ENCODE peak calls at places on chromosomes 11 and 22, in four cellular contexts. I, Y, J and V are unnamed samples.

GRCh38 chr11:15236514-15236913 is 121.8 kb downstream of the INSC start:
- DNase-seq in I (no peak), Y (no peak), J (peak), V (no peak)

GRCh38 chr11:14015711-14016110 is 53.2 kb downstream of the SPON1 start:
- DNase-seq in I (peak), Y (peak), J (peak), V (peak)

GRCh38 chr11:13160745-13161144 is 116.8 kb upstream of the BMAL1 start:
- DNase-seq in I (no peak), Y (no peak), J (no peak), V (no peak)

GRCh38 chr22:26610983-26611382 is 6.8 kb downstream of the CRYBB1 start:
- DNase-seq in I (peak), Y (no peak), J (no peak), V (no peak)

GRCh38 chr11:106842134-106842533 is 176.1 kb downstream of the GUCY1A2 start:
- DNase-seq in I (no peak), Y (no peak), J (peak), V (no peak)

GRCh38 chr22:24186352-24186740 is 5.1 kb downstream of the SUSD2 start:
- DNase-seq in I (no peak), Y (no peak), J (no peak), V (no peak)

GRCh38 chr11:26974068-26974790 is 19.7 kb upstream of the FIBIN start:
- DNase-seq in I (peak), Y (peak), J (peak), V (no peak)

GRCh38 chr11:2766166-2766565 is 66.4 kb upstream of the KCNQ1OT1 start:
- DNase-seq in I (no peak), Y (no peak), J (no peak), V (no peak)

GRCh38 chr11:33753304-33753703 is 17.1 kb upstream of the CD59 start:
- DNase-seq in I (peak), Y (peak), J (no peak), V (no peak)

GRCh38 chr22:30439226-30439625 is 13.7 kb downstream of the MTFP1 start:
- DNase-seq in I (no peak), Y (no peak), J (no peak), V (no peak)

GRCh38 chr11:128582496-128583366 is 4.6 kb downstream of the ETS1 start:
- DNase-seq in I (peak), Y (peak), J (peak), V (no peak)

GRCh38 chr22:44116755-44117684 is 63.7 kb upstream of the PARVG start:
- DNase-seq in I (no peak), Y (no peak), J (no peak), V (no peak)

GRCh38 chr11:101127348-101127698 is 2.3 kb downstream of the PGR start:
- DNase-seq in I (no peak), Y (no peak), J (peak), V (no peak)

GRCh38 chr11:721347-721912 is 15.4 kb downstream of the EPS8L2 start:
- DNase-seq in I (no peak), Y (no peak), J (no peak), V (no peak)

GRCh38 chr11:61725632-61726280 is 26.7 kb upstream of the MYRF start:
- DNase-seq in I (peak), Y (peak), J (no peak), V (no peak)

GRCh38 chr11:46693597-46694012 is 6.8 kb downstream of the ARHGAP1 start:
- DNase-seq in I (peak), Y (peak), J (no peak), V (no peak)

GRCh38 chr11:70203749-70204465 is 811 bp downstream of the FADD start:
- DNase-seq in I (peak), Y (peak), J (peak), V (no peak)

GRCh38 chr11:113162590-113162961 is 151.8 kb upstream of the TTC12 start:
- DNase-seq in I (no peak), Y (no peak), J (no peak), V (no peak)

GRCh38 chr11:94673353-94673752 is 94.8 kb upstream of the AMOTL1 start:
- DNase-seq in I (no peak), Y (no peak), J (no peak), V (no peak)

GRCh38 chr11:13440100-13440855 is 22.7 kb downstream of the BTBD10 start:
- DNase-seq in I (peak), Y (peak), J (peak), V (no peak)

GRCh38 chr11:1564535-1565172 is 7.4 kb downstream of the DUSP8 start:
- DNase-seq in I (peak), Y (peak), J (peak), V (peak)

GRCh38 chr11:104650234-104650633 is 248.0 kb downstream of the CASP12 start:
- DNase-seq in I (no peak), Y (no peak), J (peak), V (peak)

GRCh38 chr11:36231300-36231699 is 57.9 kb downstream of the COMMD9 start:
- DNase-seq in I (peak), Y (peak), J (no peak), V (no peak)

GRCh38 chr22:44601725-44602124 is 100.3 kb upstream of the PRR5 start:
- DNase-seq in I (no peak), Y (no peak), J (no peak), V (no peak)

GRCh38 chr22:39574779-39575551 is 4.4 kb downstream of the CACNA1I start:
- DNase-seq in I (peak), Y (peak), J (peak), V (no peak)

GRCh38 chr11:47388697-47389576 is 10.6 kb upstream of the SPI1 start:
- DNase-seq in I (no peak), Y (no peak), J (no peak), V (no peak)

GRCh38 chr22:48632641-48633246 is 1194.9 kb downstream of the BRD1 start:
- DNase-seq in I (no peak), Y (no peak), J (peak), V (no peak)

GRCh38 chr22:49704345-49705215 is 123.1 kb downstream of the BRD1 start:
- DNase-seq in I (no peak), Y (no peak), J (no peak), V (no peak)

GRCh38 chr11:65274734-65275682 is 13.2 kb downstream of the POLA2 start:
- DNase-seq in I (peak), Y (peak), J (peak), V (no peak)

GRCh38 chr11:68390315-68390714 is 70.2 kb upstream of the PPP6R3 start:
- DNase-seq in I (no peak), Y (no peak), J (no peak), V (no peak)

GRCh38 chr11:18668131-18668530 is 30.4 kb upstream of the TMEM86A start:
- DNase-seq in I (no peak), Y (no peak), J (peak), V (no peak)

GRCh38 chr11:28585007-28585406 is 476.8 kb downstream of the METTL15 start:
- DNase-seq in I (peak), Y (peak), J (no peak), V (no peak)

GRCh38 chr11:2837096-2837601 is 48.4 kb downstream of the CDKN1C start:
- DNase-seq in I (peak), Y (peak), J (peak), V (peak)

GRCh38 chr11:114280696-114281095 is 15.5 kb upstream of the NNMT start:
- DNase-seq in I (peak), Y (peak), J (peak), V (peak)

GRCh38 chr22:40238425-40239344 is 61.0 kb downstream of the TNRC6B start:
- DNase-seq in I (peak), Y (peak), J (no peak), V (no peak)

GRCh38 chr11:61702701-61703312 is 22.6 kb downstream of the DAGLA start:
- DNase-seq in I (no peak), Y (no peak), J (no peak), V (no peak)

GRCh38 chr11:460331-461199 is 10.5 kb downstream of the PTDSS2 start:
- DNase-seq in I (no peak), Y (no peak), J (peak), V (no peak)

GRCh38 chr22:21725956-21726649 is 9.5 kb downstream of the YPEL1 start:
- DNase-seq in I (no peak), Y (no peak), J (peak), V (no peak)

DNA sequence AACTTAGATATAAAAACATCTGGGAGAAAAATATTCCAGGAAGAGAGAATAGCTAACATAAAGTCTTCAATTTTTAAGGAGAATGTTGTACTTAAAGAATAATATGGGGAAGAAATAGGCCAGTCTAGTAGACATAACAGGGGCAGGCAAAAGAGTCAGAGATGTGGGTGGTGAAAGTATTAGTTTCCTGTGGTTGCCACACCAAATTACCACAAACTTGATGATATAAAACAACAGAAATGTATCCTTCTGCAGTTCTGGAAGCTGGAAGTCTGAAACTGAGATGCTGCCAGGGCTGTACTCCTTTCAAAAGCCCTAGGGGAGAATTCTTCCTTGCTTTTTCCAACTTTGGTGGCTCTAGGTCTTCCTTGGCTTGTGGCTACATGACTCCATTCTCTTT is 1309.7 kb downstream of the LRRC4C start:
- DNase-seq in I (no peak), Y (peak), J (no peak), V (no peak)
- H3K18ac ChIP-seq in I (no peak), Y (no peak), J (no peak), V (no peak)

DNA sequence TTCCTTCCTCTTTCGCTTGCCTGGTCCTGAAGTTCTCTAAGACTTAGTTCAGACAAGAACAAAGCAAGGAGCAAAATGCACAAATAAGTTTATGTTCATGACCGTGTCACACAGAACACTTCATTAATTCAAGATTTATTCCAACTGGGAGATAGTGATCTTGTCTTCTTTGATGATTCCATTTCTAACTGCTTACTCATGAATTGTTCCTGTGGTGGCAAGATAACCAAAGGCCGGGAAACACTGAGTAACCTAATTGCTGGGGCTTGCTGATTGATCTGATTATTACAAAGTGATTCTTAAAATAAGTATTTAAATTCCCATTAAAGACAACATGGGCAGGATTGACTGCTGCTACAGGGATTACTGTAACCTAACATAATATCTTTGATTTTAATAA is 1462.9 kb upstream of the RAG2 start:
- DNase-seq in I (no peak), Y (peak), J (peak), V (no peak)
- H2BK120ac ChIP-seq in I (no peak), Y (no peak), J (no peak), V (no peak)

DNA sequence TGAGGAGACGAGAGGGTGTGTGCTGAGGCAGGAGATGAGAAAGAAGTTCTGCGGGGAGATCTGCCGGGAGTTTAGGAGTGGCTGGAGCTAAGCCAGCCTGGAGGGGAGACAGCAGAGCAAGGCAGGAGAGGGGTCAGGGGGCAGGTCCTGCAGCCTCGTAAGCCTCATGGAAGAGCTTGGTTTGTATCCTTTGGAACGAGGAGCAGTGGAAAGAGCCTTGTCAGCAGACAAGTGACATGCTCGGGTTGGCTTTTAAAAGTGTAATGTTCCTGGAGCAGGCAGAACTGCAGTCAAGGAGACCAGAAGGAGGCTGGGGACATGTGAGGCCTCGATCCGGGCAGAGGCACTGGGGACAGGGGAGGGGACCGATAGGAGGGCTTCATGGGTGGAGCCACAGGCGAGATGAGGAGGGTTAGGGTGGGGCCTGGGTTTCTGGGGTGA is 21.4 kb upstream of the TUB start:
- DNase-seq in I (no peak), Y (no peak), J (no peak), V (no peak)
- H3K4me2 ChIP-seq in I (no peak), Y (no peak), J (no peak), V (no peak)

GRCh38 chr11:86803136-86803535 is 2.8 kb downstream of the PRSS23 start:
- DNase-seq in I (no peak), Y (no peak), J (no peak), V (no peak)

GRCh38 chr11:86804871-86805415 is 4.6 kb downstream of the PRSS23 start:
- DNase-seq in I (no peak), Y (no peak), J (no peak), V (no peak)

GRCh38 chr11:86802601-86803051 is 2.3 kb downstream of the PRSS23 start:
- DNase-seq in I (peak), Y (peak), J (peak), V (no peak)

GRCh38 chr11:86802146-86802545 is 1.8 kb downstream of the PRSS23 start:
- DNase-seq in I (no peak), Y (no peak), J (no peak), V (no peak)

DNA sequence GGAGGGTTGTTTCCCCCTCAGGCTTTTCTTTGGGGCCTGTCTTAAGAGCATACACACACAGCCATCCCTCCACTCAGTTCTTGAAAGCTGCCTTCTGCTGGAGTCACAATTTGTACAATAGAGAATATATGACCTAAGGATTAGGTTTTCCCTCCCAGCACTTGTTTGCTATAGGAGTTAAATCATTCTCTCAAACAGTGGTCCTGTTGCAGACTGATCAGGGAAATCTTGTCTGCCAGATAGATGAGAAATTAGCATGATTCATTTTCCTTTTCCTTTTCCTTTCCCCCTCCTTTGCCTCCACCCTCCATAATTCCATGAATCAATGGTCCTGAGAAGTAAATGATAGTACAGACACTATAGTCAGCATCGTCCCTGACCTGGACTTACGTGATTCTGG is 3.3 kb downstream of the PRSS23 start:
- DNase-seq in I (no peak), Y (no peak), J (no peak), V (no peak)
- H3K18ac ChIP-seq in I (no peak), Y (no peak), J (no peak), V (no peak)

GRCh38 chr11:79119491-79120284 is 321.1 kb downstream of the TENM4 start:
- DNase-seq in I (no peak), Y (no peak), J (peak), V (peak)
- H2BK120ac ChIP-seq in I (no peak), Y (no peak), J (no peak), V (no peak)

DNA sequence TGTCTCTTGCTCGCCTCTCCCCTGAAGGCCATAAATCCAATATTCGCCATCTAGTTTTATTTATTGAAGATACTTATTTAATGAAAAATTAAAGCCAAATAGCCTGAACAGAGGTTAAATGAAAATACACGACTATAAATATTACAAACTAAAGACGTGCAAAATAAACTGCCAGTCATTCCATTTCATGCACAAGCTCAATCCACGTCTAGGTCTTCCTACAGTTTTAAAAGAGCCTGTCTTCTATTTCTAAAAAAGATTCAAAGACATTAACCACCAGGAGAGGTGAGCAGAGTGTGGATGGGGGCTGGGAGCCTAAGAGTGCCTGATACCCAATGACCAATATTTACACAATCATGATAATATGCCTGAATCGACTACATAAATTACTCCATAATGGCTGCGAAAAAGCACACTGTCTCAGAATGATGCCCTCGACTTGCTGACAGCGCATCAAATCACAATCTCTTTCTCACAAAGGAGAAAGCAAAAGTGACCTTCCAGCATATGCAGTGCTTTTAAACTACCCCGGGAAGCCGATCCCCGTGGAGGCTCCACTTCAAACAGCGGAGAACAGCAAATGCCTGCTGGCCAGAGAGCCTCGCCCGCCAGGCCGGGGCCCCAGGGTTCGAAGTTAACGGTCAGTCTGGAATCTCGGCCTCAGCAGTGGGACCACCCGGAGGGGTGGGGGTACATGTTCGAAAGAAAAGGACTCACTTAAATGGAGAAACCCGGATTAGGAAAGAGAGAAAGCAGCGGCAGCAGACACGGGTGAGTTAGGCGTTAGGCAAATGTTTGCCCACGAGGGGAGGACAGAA is 1.7 kb downstream of the FCHSD2 start:
- DNase-seq in I (peak), Y (peak), J (peak), V (peak)
- H3K4me2 ChIP-seq in I (peak), Y (peak), J (peak), V (peak)

DNA sequence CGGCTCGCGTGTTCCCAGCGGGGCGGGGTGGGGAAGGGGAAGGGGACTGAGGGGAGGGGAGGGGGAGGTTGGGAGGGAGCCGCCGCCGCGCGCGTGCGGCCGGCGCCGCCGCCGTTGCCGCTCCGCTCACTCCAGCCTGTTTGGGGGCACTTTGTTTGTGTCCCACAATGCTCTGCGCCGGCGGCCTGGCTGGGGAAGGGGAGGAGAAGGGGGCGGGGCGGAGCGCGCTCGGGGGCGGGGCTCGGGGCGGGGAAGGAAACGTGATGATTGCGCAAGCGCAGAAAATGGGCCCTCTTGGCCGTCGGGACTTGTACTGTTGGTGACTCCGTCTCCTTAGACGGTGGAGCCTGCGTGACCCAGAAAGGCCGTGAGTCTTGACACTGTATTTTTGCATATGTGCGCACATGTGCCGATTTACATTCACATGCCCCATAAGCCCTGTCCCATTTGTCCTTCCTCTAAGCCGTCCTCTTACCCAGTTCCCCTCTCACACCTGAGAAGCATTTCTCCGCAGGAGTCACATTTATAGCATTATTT is at the start of gene ZBTB44:
- DNase-seq in I (peak), Y (peak), J (peak), V (peak)
- H3K18ac ChIP-seq in I (peak), Y (peak), J (peak), V (peak)